ENCODE peak calls at places on chromosomes 6 and 20, in five cellular contexts. S, Z, M, D and R are unnamed samples.

GRCh38 chr6:142474446-142475289 is 172.9 kb downstream of the ADGRG6 start:
- DNase-seq in S (peak; percentile 13), Z (peak; percentile 44), M (peak; percentile 50), D (peak; percentile 23), R (no peak)

GRCh38 chr6:47371139-47371874 is 61.6 kb upstream of the TNFRSF21 start:
- DNase-seq in S (no peak), Z (no peak), M (no peak), D (no peak), R (no peak)

GRCh38 chr6:129920103-129920798 is 59.1 kb upstream of the TMEM244 start:
- DNase-seq in S (no peak), Z (no peak), M (peak; percentile 6), D (no peak), R (no peak)

GRCh38 chr6:149457316-149457884 is 27.4 kb downstream of the ZC3H12D start:
- DNase-seq in S (no peak), Z (no peak), M (no peak), D (no peak), R (no peak)

GRCh38 chr6:151284431-151285060 is 44.8 kb downstream of the AKAP12 start:
- DNase-seq in S (no peak), Z (no peak), M (no peak), D (no peak), R (no peak)

GRCh38 chr20:44222969-44223368 is 12.4 kb upstream of the OSER1 start:
- DNase-seq in S (no peak), Z (no peak), M (no peak), D (no peak), R (no peak)

GRCh38 chr20:56433221-56433879 is 21.3 kb downstream of the CASS4 start:
- DNase-seq in S (no peak), Z (no peak), M (no peak), D (no peak), R (no peak)

GRCh38 chr20:1965520-1966278 is 28.2 kb downstream of the PDYN start:
- DNase-seq in S (peak; percentile 54), Z (peak; percentile 16), M (peak; percentile 55), D (no peak), R (peak; percentile 60)

GRCh38 chr6:138572885-138573284 is 73.6 kb upstream of the NHSL1 start:
- DNase-seq in S (no peak), Z (no peak), M (no peak), D (no peak), R (no peak)

GRCh38 chr6:138571585-138572199 is 72.4 kb upstream of the NHSL1 start:
- DNase-seq in S (no peak), Z (no peak), M (no peak), D (no peak), R (no peak)

GRCh38 chr6:138571174-138571573 is 71.9 kb upstream of the NHSL1 start:
- DNase-seq in S (no peak), Z (no peak), M (no peak), D (no peak), R (no peak)

GRCh38 chr6:138570716-138571020 is 71.4 kb upstream of the NHSL1 start:
- DNase-seq in S (no peak), Z (no peak), M (no peak), D (no peak), R (no peak)

GRCh38 chr6:138572200-138572875 is 73.0 kb upstream of the NHSL1 start:
- DNase-seq in S (no peak), Z (peak; percentile 85), M (peak; percentile 85), D (peak; percentile 65), R (no peak)
- H3K4me3 ChIP-seq in S (no peak overlapping the region), Z (peak overlapping the region; percentile 69), M (no peak overlapping the region), D (peak overlapping the region; percentile 50), R (no peak overlapping the region)

GRCh38 chr6:112335736-112336135 is 11.4 kb upstream of the RFPL4B start:
- DNase-seq in S (no peak), Z (no peak), M (no peak), D (no peak), R (no peak)

GRCh38 chr6:112332274-112332673 is 14.9 kb upstream of the RFPL4B start:
- DNase-seq in S (no peak), Z (no peak), M (no peak), D (peak; percentile 63), R (no peak)

GRCh38 chr6:112330071-112330876 is 16.9 kb upstream of the RFPL4B start:
- DNase-seq in S (no peak), Z (no peak), M (no peak), D (no peak), R (no peak)

GRCh38 chr6:112331306-112331705 is 15.8 kb upstream of the RFPL4B start:
- DNase-seq in S (no peak), Z (no peak), M (no peak), D (no peak), R (no peak)

DNA sequence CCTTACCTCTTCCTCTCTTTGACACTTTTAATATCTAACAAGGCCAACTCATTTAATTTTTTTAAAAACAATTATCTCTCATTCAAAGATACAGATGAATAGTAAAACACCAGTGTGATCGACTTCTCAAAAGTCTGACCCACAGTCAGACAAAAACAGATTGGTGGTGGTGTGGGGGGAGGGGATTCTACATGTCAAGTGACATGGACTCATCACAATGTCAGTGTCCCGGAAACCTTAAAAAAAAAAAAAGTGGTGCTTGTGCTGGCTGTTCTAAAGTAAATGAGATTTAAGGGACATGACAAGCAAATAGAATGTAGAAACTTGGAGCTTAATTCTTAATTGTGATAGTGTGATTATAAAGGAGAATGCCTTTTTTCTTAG is 16.3 kb upstream of the RFPL4B start:
- DNase-seq in S (no peak), Z (no peak), M (no peak), D (no peak), R (no peak)
- H3K4me3 ChIP-seq in S (no peak overlapping the region), Z (no peak overlapping the region), M (no peak overlapping the region), D (no peak overlapping the region), R (no peak overlapping the region)

DNA sequence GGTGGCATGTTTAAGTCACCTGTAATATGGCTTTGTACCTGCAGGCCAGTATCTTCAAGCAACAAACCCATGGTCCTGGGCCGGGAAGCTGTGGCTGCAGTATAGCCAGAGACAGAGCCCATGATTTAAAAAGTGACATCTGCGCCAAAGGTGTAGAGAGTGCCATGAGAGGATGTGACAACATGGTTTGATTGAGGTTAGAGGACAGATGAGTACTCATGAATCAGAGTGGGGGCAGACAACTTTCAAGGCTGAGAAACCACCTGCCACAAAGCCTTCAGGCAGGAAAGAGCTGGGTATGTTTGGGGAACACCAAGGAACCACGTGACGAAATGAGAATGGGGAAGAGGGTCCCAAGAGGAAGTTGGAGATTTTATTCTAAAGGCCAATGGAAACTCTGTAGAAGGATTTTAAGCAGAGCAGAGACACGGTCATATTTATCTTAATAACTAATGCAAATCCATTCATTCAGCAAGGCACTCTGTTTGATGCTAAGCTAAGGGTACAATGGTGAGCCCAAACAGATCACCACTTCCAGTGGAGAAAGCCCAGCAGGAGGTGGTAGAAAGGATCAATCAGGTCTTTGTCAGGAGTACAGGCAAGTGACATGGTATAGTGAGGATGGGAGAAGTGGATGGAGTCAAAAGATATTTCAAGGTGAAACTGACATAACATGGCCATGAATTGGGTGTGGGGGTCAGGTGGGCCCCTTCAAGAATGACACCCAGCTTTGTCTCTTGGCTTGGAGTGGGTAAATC is 3.4 kb upstream of the MICAL1 start:
- DNase-seq in S (peak; percentile 45), Z (no peak), M (peak; percentile 38), D (no peak), R (peak; percentile 69)
- H3K4me3 ChIP-seq in S (no peak overlapping the region), Z (no peak overlapping the region), M (no peak overlapping the region), D (no peak overlapping the region), R (no peak overlapping the region)

GRCh38 chr6:99940582-99940981 is 53.4 kb downstream of the MCHR2 start:
- DNase-seq in S (no peak), Z (no peak), M (no peak), D (no peak), R (no peak)

GRCh38 chr6:99945995-99946394 is 48.0 kb downstream of the MCHR2 start:
- DNase-seq in S (no peak), Z (no peak), M (no peak), D (no peak), R (no peak)

GRCh38 chr6:99943846-99944245 is 50.2 kb downstream of the MCHR2 start:
- DNase-seq in S (no peak), Z (no peak), M (no peak), D (no peak), R (no peak)
- H3K4me3 ChIP-seq in S (no peak overlapping the region), Z (no peak overlapping the region), M (no peak overlapping the region), D (no peak overlapping the region), R (no peak overlapping the region)

DNA sequence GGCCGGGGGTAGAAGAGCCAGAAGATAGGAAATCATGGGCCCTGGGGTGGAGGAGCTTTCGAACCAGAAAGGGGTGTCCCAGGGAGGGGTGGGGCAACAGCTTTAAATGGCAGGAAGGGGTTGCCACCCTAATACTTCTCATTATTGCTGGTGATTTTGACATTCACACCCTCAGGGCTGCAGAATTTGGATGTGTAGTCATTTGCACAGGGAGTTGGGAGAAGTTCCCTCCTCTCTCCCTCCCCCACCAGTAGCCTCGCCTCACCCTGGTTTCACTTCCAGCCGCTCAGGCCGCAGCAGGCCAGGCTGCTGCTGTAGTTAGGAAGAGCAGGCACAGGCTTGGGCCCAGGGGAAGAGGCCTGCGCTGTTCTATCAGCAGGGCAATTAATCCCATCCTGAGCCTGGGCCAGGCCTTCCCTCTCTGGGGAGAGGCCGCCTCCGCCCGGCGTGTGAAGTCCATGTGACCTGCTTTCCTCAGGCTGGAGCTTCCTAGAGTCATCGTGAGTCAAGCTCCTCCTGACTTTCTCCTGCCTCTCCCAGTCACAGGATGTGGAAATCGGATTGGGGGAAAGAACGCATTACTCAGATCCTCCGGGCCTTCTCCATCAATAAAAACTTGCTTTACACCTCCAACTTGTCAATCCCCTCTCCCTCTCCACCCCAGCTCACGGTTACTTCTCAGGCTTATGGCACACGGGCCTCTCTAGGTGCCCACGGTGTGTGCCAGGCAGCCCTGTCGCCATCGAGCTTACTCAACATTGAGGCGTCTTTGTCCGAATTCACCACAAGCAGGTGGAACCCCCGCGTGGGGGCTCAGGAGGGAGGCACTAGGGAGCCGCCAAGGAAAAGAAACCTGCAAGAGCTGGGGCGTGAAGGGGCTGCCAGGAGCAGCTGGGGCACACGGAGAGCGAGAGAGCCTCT is 7.8 kb downstream of the ADTRP start:
- DNase-seq in S (no peak), Z (peak; percentile 96), M (peak; percentile 99), D (peak; percentile 99), R (no peak)
- H3K4me3 ChIP-seq in S (no peak overlapping the region), Z (no peak overlapping the region), M (no peak overlapping the region), D (peak overlapping the region; percentile 0), R (no peak overlapping the region)

DNA sequence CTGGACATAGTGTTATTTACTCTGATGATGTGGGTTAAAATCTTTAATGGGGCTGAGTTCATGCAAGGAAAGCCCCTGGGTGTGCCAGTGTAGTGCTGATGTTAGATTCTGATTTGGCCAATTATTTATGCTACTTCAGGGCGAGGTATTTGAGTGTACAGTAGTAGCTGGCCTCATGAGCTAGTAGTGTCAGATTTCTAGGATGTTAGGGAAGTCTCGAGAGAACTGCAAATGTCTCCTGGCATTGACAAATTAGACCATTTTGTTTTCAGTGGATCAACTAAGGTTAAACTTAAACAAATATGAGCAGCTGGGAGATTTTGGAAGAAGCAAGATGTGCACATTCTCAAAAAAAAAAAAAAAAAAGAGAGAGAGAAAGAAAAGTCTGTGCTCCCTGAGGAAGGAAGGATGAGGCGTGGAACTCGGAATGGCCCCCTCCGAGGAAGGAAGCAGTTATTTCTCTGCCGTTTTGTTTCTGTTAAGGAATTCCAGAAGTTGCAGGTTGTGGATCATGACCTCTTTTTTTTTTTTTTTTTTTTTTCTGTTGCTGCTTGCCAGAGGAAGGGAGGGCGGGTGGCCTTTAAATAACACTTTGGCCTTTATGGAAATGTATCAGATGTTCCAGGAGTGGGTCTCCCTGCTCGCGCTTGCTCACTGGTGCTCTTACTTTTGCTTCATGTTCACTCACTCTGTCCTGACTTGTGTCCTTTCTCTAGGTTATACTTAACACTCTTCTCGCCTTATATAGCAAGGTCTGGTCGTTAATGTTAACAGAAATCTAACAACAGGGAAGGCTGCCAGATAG is 124.5 kb downstream of the TCP11 start:
- DNase-seq in S (no peak), Z (peak; percentile 80), M (no peak), D (no peak), R (no peak)
- H3K4me3 ChIP-seq in S (no peak overlapping the region), Z (peak overlapping the region; percentile 49), M (no peak overlapping the region), D (no peak overlapping the region), R (no peak overlapping the region)